ENCODE peak calls at places on chromosomes 13 and 19, in ten cellular contexts. O is HFFc6, E is mucosa of gallbladder, C is astrocyte of the spinal cord, Q is cardiac fibroblast, I is hypothalamus, A is GM23338, D is cardiac muscle cell, Z is myocyte, L is T-helper 9 cell. R is an unnamed sample.

GRCh38 chr19:34172661-34173144 is 399 bp downstream of the LSM14A start:
- DNase-seq in C (peak; percentile 41), A (no peak), Z (peak; percentile 39), D (no peak), O (no peak), E (no peak), I (no peak), L (peak; percentile 6), Q (no peak), R (no peak)

GRCh38 chr13:32947886-32948285 is 68.3 kb upstream of the KL start:
- DNase-seq in O (no peak), A (no peak), L (no peak), D (no peak), C (no peak), I (peak; percentile 3), Z (peak; percentile 3), Q (no peak), E (no peak), R (peak; percentile 99)

GRCh38 chr13:113843063-113843654 is 20.7 kb downstream of the GAS6 start:
- DNase-seq in Z (no peak), L (no peak), I (no peak), C (no peak), E (no peak), A (no peak), Q (no peak), D (no peak), O (no peak), R (no peak)

GRCh38 chr13:45055198-45055901 is 65.0 kb upstream of the GTF2F2 start:
- DNase-seq in E (no peak), L (no peak), C (peak; percentile 93), Q (peak; percentile 91), O (peak; percentile 92), I (no peak), A (no peak), D (no peak), Z (peak; percentile 84), R (no peak)

GRCh38 chr19:52871466-52871865 is 14.0 kb upstream of the ZNF468 start:
- DNase-seq in D (no peak), I (no peak), Q (no peak), A (no peak), O (no peak), C (no peak), L (no peak), E (no peak), Z (no peak), R (no peak)

GRCh38 chr13:113095146-113096051 is 10.2 kb upstream of the F7 start:
- DNase-seq in O (no peak), A (no peak), L (no peak), Z (no peak), I (no peak), C (no peak), D (no peak), Q (no peak), E (no peak), R (no peak)

GRCh38 chr19:861099-861755 is 1.8 kb downstream of the CFD start:
- DNase-seq in L (no peak), Z (no peak), I (no peak), D (no peak), C (no peak), O (no peak), Q (no peak), E (no peak), A (no peak), R (no peak)

GRCh38 chr19:13637664-13638063 is 126.7 kb upstream of the MRI1 start:
- DNase-seq in L (no peak), E (no peak), Q (peak; percentile 60), I (no peak), O (peak; percentile 96), C (no peak), D (no peak), A (no peak), Z (no peak), R (no peak)

GRCh38 chr13:114097504-114097892 is 34.9 kb downstream of the RASA3 start:
- DNase-seq in A (no peak), D (no peak), L (no peak), I (no peak), Q (no peak), E (no peak), C (no peak), O (no peak), Z (no peak), R (no peak)

GRCh38 chr19:14686411-14686810 is 3.4 kb upstream of the ZNF333 start:
- DNase-seq in Q (peak; percentile 50), D (peak; percentile 1), I (no peak), O (peak; percentile 4), E (no peak), C (peak; percentile 13), Z (peak; percentile 13), A (peak; percentile 61), L (peak; percentile 10), R (no peak)

GRCh38 chr19:49106648-49107135 is 7.5 kb upstream of the LIN7B start:
- DNase-seq in E (no peak), A (peak; percentile 81), L (peak; percentile 64), I (peak; percentile 8), Z (peak; percentile 50), C (peak; percentile 37), O (peak; percentile 33), D (peak; percentile 67), Q (peak; percentile 59), R (peak; percentile 24)